ENCODE peak calls at places on chromosomes 6 and 20, in five cellular contexts. One of them, this sample, is unnamed.

GRCh38 chr6:155693573-155694428 is 238.2 kb upstream of the NOX3 start:
- DNase-seq in ovary: no peak
- DNase-seq in activated B cell treated with CpG ODN at 0.5 μM for 24 hours: no peak
- DNase-seq in tibial artery: no peak
- DNase-seq in left ventricle myocardium inferior: no peak
- DNase-seq in this sample: no peak

GRCh38 chr20:20367681-20368413 is at the start of gene INSM1:
- DNase-seq in ovary: no peak
- DNase-seq in activated B cell treated with CpG ODN at 0.5 μM for 24 hours: no peak
- DNase-seq in tibial artery: no peak
- DNase-seq in left ventricle myocardium inferior: no peak
- DNase-seq in this sample: no peak

GRCh38 chr6:44697333-44697732 is 309.8 kb downstream of the CDC5L start:
- DNase-seq in ovary: no peak
- DNase-seq in activated B cell treated with CpG ODN at 0.5 μM for 24 hours: no peak
- DNase-seq in tibial artery: no peak
- DNase-seq in left ventricle myocardium inferior: no peak
- DNase-seq in this sample: no peak

GRCh38 chr20:47480239-47480638 is 21.4 kb upstream of the NCOA3 start:
- DNase-seq in ovary: no peak
- DNase-seq in activated B cell treated with CpG ODN at 0.5 μM for 24 hours: no peak
- DNase-seq in tibial artery: no peak
- DNase-seq in left ventricle myocardium inferior: no peak
- DNase-seq in this sample: no peak

GRCh38 chr6:2900821-2901644 is 2.1 kb downstream of the SERPINB9 start:
- DNase-seq in ovary: peak
- DNase-seq in activated B cell treated with CpG ODN at 0.5 μM for 24 hours: no peak
- DNase-seq in tibial artery: no peak
- DNase-seq in left ventricle myocardium inferior: no peak
- DNase-seq in this sample: no peak

GRCh38 chr6:152635949-152636674 is 1.1 kb downstream of the SYNE1 start:
- DNase-seq in ovary: peak
- DNase-seq in activated B cell treated with CpG ODN at 0.5 μM for 24 hours: no peak
- DNase-seq in tibial artery: no peak
- DNase-seq in left ventricle myocardium inferior: peak
- DNase-seq in this sample: no peak

GRCh38 chr20:57033994-57034393 is 232.4 kb downstream of the BMP7 start:
- DNase-seq in ovary: no peak
- DNase-seq in activated B cell treated with CpG ODN at 0.5 μM for 24 hours: no peak
- DNase-seq in tibial artery: no peak
- DNase-seq in left ventricle myocardium inferior: no peak
- DNase-seq in this sample: no peak

GRCh38 chr20:2299301-2299700 is 3.5 kb downstream of the TGM3 start:
- DNase-seq in ovary: no peak
- DNase-seq in activated B cell treated with CpG ODN at 0.5 μM for 24 hours: no peak
- DNase-seq in tibial artery: peak
- DNase-seq in left ventricle myocardium inferior: peak
- DNase-seq in this sample: no peak

GRCh38 chr6:15439410-15440022 is 193.6 kb downstream of the JARID2 start:
- DNase-seq in ovary: no peak
- DNase-seq in activated B cell treated with CpG ODN at 0.5 μM for 24 hours: no peak
- DNase-seq in tibial artery: no peak
- DNase-seq in left ventricle myocardium inferior: no peak
- DNase-seq in this sample: no peak

GRCh38 chr6:44247338-44248302 is 719 bp downstream of the HSP90AB1 start:
- DNase-seq in ovary: peak
- DNase-seq in activated B cell treated with CpG ODN at 0.5 μM for 24 hours: peak
- DNase-seq in tibial artery: peak
- DNase-seq in left ventricle myocardium inferior: peak
- DNase-seq in this sample: peak

GRCh38 chr6:151087861-151088598 is 151.7 kb upstream of the AKAP12 start:
- DNase-seq in ovary: peak
- DNase-seq in activated B cell treated with CpG ODN at 0.5 μM for 24 hours: no peak
- DNase-seq in tibial artery: no peak
- DNase-seq in left ventricle myocardium inferior: peak
- DNase-seq in this sample: no peak

GRCh38 chr6:148466158-148466557 is 123.5 kb downstream of the SASH1 start:
- DNase-seq in ovary: no peak
- DNase-seq in activated B cell treated with CpG ODN at 0.5 μM for 24 hours: no peak
- DNase-seq in tibial artery: no peak
- DNase-seq in left ventricle myocardium inferior: no peak
- DNase-seq in this sample: no peak
- TF ChIP-seq CTCF in ovary: no peak
- TF ChIP-seq CTCF in activated B cell treated with CpG ODN at 0.5 μM for 24 hours: no peak
- TF ChIP-seq CTCF in tibial artery: no peak
- TF ChIP-seq CTCF in left ventricle myocardium inferior: no peak
- TF ChIP-seq CTCF in this sample: no peak

GRCh38 chr6:34584694-34585093 is 28.6 kb upstream of the SPDEF start:
- DNase-seq in ovary: no peak
- DNase-seq in activated B cell treated with CpG ODN at 0.5 μM for 24 hours: no peak
- DNase-seq in tibial artery: no peak
- DNase-seq in left ventricle myocardium inferior: no peak
- DNase-seq in this sample: no peak

GRCh38 chr6:34581561-34581920 is 25.4 kb upstream of the SPDEF start:
- DNase-seq in ovary: no peak
- DNase-seq in activated B cell treated with CpG ODN at 0.5 μM for 24 hours: no peak
- DNase-seq in tibial artery: no peak
- DNase-seq in left ventricle myocardium inferior: no peak
- DNase-seq in this sample: no peak

GRCh38 chr6:34583861-34584604 is 27.9 kb upstream of the SPDEF start:
- DNase-seq in ovary: no peak
- DNase-seq in activated B cell treated with CpG ODN at 0.5 μM for 24 hours: no peak
- DNase-seq in tibial artery: no peak
- DNase-seq in left ventricle myocardium inferior: no peak
- DNase-seq in this sample: no peak

GRCh38 chr6:34585108-34585507 is 29.0 kb upstream of the SPDEF start:
- DNase-seq in ovary: no peak
- DNase-seq in activated B cell treated with CpG ODN at 0.5 μM for 24 hours: no peak
- DNase-seq in tibial artery: no peak
- DNase-seq in left ventricle myocardium inferior: no peak
- DNase-seq in this sample: no peak

DNA sequence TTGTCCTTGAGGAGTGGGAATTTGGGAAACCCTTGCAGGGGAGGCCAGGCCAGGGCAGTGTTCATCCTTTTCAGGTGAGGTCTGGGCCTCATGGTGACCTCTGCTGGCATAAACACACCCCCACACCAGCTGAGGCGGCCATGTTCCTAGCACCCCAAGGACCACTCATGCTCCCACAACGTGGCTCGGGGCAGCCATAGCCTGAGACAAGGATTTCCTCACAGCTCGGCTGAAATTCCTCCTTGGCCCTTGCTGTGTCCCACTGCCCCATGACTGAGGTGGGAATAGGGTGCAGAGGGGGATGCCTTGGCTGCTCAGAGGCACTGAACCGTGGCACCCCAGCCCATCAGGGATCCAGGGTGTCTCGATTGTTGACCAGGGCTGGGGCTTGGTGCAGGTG is 27.3 kb upstream of the SPDEF start:
- DNase-seq in ovary: no peak
- DNase-seq in activated B cell treated with CpG ODN at 0.5 μM for 24 hours: no peak
- DNase-seq in tibial artery: no peak
- DNase-seq in left ventricle myocardium inferior: no peak
- DNase-seq in this sample: no peak
- TF ChIP-seq CTCF in ovary: no peak
- TF ChIP-seq CTCF in activated B cell treated with CpG ODN at 0.5 μM for 24 hours: no peak
- TF ChIP-seq CTCF in tibial artery: no peak
- TF ChIP-seq CTCF in left ventricle myocardium inferior: no peak
- TF ChIP-seq CTCF in this sample: no peak

GRCh38 chr6:68779366-68779765 is 144.3 kb downstream of the ADGRB3 start:
- DNase-seq in ovary: no peak
- DNase-seq in activated B cell treated with CpG ODN at 0.5 μM for 24 hours: no peak
- DNase-seq in tibial artery: no peak
- DNase-seq in left ventricle myocardium inferior: no peak
- DNase-seq in this sample: no peak

GRCh38 chr6:68776382-68776781 is 141.3 kb downstream of the ADGRB3 start:
- DNase-seq in ovary: no peak
- DNase-seq in activated B cell treated with CpG ODN at 0.5 μM for 24 hours: no peak
- DNase-seq in tibial artery: no peak
- DNase-seq in left ventricle myocardium inferior: no peak
- DNase-seq in this sample: no peak

GRCh38 chr6:68774843-68775242 is 139.8 kb downstream of the ADGRB3 start:
- DNase-seq in ovary: no peak
- DNase-seq in activated B cell treated with CpG ODN at 0.5 μM for 24 hours: no peak
- DNase-seq in tibial artery: no peak
- DNase-seq in left ventricle myocardium inferior: no peak
- DNase-seq in this sample: no peak

GRCh38 chr6:68777956-68778355 is 142.9 kb downstream of the ADGRB3 start:
- DNase-seq in ovary: no peak
- DNase-seq in activated B cell treated with CpG ODN at 0.5 μM for 24 hours: no peak
- DNase-seq in tibial artery: no peak
- DNase-seq in left ventricle myocardium inferior: no peak
- DNase-seq in this sample: no peak

GRCh38 chr6:68778356-68779020 is 143.4 kb downstream of the ADGRB3 start:
- DNase-seq in ovary: no peak
- DNase-seq in activated B cell treated with CpG ODN at 0.5 μM for 24 hours: no peak
- DNase-seq in tibial artery: no peak
- DNase-seq in left ventricle myocardium inferior: no peak
- DNase-seq in this sample: no peak
- TF ChIP-seq CTCF in ovary: no peak
- TF ChIP-seq CTCF in activated B cell treated with CpG ODN at 0.5 μM for 24 hours: no peak
- TF ChIP-seq CTCF in tibial artery: peak
- TF ChIP-seq CTCF in left ventricle myocardium inferior: peak
- TF ChIP-seq CTCF in this sample: peak

GRCh38 chr20:51532577-51533191 is 9.8 kb downstream of the NFATC2 start:
- DNase-seq in ovary: no peak
- DNase-seq in activated B cell treated with CpG ODN at 0.5 μM for 24 hours: no peak
- DNase-seq in tibial artery: peak
- DNase-seq in left ventricle myocardium inferior: peak
- DNase-seq in this sample: no peak

GRCh38 chr20:51533291-51534172 is 9.0 kb downstream of the NFATC2 start:
- DNase-seq in ovary: no peak
- DNase-seq in activated B cell treated with CpG ODN at 0.5 μM for 24 hours: no peak
- DNase-seq in tibial artery: no peak
- DNase-seq in left ventricle myocardium inferior: no peak
- DNase-seq in this sample: no peak

GRCh38 chr20:51534764-51535386 is 7.6 kb downstream of the NFATC2 start:
- DNase-seq in ovary: no peak
- DNase-seq in activated B cell treated with CpG ODN at 0.5 μM for 24 hours: no peak
- DNase-seq in tibial artery: no peak
- DNase-seq in left ventricle myocardium inferior: no peak
- DNase-seq in this sample: no peak

GRCh38 chr20:51540585-51540984 is 1.9 kb downstream of the NFATC2 start:
- DNase-seq in ovary: no peak
- DNase-seq in activated B cell treated with CpG ODN at 0.5 μM for 24 hours: no peak
- DNase-seq in tibial artery: no peak
- DNase-seq in left ventricle myocardium inferior: no peak
- DNase-seq in this sample: no peak

GRCh38 chr20:51536116-51537069 is 6.1 kb downstream of the NFATC2 start:
- DNase-seq in ovary: no peak
- DNase-seq in activated B cell treated with CpG ODN at 0.5 μM for 24 hours: no peak
- DNase-seq in tibial artery: no peak
- DNase-seq in left ventricle myocardium inferior: no peak
- DNase-seq in this sample: no peak
- TF ChIP-seq CTCF in ovary: no peak
- TF ChIP-seq CTCF in activated B cell treated with CpG ODN at 0.5 μM for 24 hours: no peak
- TF ChIP-seq CTCF in tibial artery: no peak
- TF ChIP-seq CTCF in left ventricle myocardium inferior: no peak
- TF ChIP-seq CTCF in this sample: no peak

GRCh38 chr6:26031595-26032386 is 55.4 kb upstream of the HFE start:
- DNase-seq in ovary: peak
- DNase-seq in activated B cell treated with CpG ODN at 0.5 μM for 24 hours: peak
- DNase-seq in tibial artery: peak
- DNase-seq in left ventricle myocardium inferior: peak
- DNase-seq in this sample: peak
- TF ChIP-seq CTCF in ovary: no peak
- TF ChIP-seq CTCF in activated B cell treated with CpG ODN at 0.5 μM for 24 hours: no peak
- TF ChIP-seq CTCF in tibial artery: no peak
- TF ChIP-seq CTCF in left ventricle myocardium inferior: no peak
- TF ChIP-seq CTCF in this sample: no peak

GRCh38 chr6:46421239-46421638 is 70.0 kb downstream of the RCAN2 start:
- DNase-seq in ovary: no peak
- DNase-seq in activated B cell treated with CpG ODN at 0.5 μM for 24 hours: no peak
- DNase-seq in tibial artery: no peak
- DNase-seq in left ventricle myocardium inferior: no peak
- DNase-seq in this sample: no peak
- TF ChIP-seq CTCF in ovary: no peak
- TF ChIP-seq CTCF in activated B cell treated with CpG ODN at 0.5 μM for 24 hours: no peak
- TF ChIP-seq CTCF in tibial artery: no peak
- TF ChIP-seq CTCF in left ventricle myocardium inferior: no peak
- TF ChIP-seq CTCF in this sample: no peak

This sample was measured in mesothelial cell of epicardium.